ENCODE peak calls at places on chromosomes 6 and 20, in ten cellular contexts. Y is HCEC 1CT, Z is HEK293T, Q is NCI-H226, R is T follicular helper cell, W is amniotic stem cell, E is adipocyte, S is NCI-H748 treated with DMSO at 0.1 percent for 48 hours, M is nephron progenitor cell, T is AG08396. C is an unnamed sample.

GRCh38 chr6:117498159-117498558 is 15.7 kb downstream of the DCBLD1 start:
- DNase-seq in M (no peak), R (no peak), T (peak), Z (no peak), E (peak), Y (peak), S (no peak), W (peak), Q (peak), C (no peak)

GRCh38 chr6:45327956-45328522 is at the start of gene RUNX2:
- DNase-seq in R (no peak), M (no peak), Y (peak), T (peak), W (no peak), S (no peak), Z (no peak), E (peak), Q (peak), C (peak)

GRCh38 chr6:124066995-124067552 is 263.4 kb downstream of the NKAIN2 start:
- DNase-seq in W (no peak), S (no peak), Z (no peak), M (no peak), E (no peak), Y (no peak), R (no peak), T (no peak), Q (no peak), C (no peak)

GRCh38 chr20:17679786-17680127 is 2.3 kb downstream of the RRBP1 start:
- DNase-seq in Q (no peak), M (peak), S (no peak), Z (no peak), R (no peak), E (peak), W (no peak), Y (peak), T (no peak), C (no peak)

GRCh38 chr20:63942250-63943006 is 13.8 kb downstream of the UCKL1 start:
- DNase-seq in E (peak), M (peak), Q (no peak), W (no peak), R (no peak), Y (no peak), S (no peak), T (peak), Z (peak), C (no peak)

GRCh38 chr6:169864148-169865030 is 113.0 kb downstream of the ERMARD start:
- DNase-seq in Z (no peak), S (peak), M (no peak), Q (no peak), T (no peak), E (no peak), W (no peak), Y (no peak), R (no peak), C (no peak)

GRCh38 chr6:136225496-136225895 is 24.6 kb downstream of the MTFR2 start:
- DNase-seq in W (no peak), T (no peak), S (no peak), M (no peak), R (no peak), Y (peak), Q (no peak), E (no peak), Z (no peak), C (no peak)

GRCh38 chr6:137370871-137371633 is 123.1 kb downstream of the OLIG3 start:
- DNase-seq in S (no peak), W (no peak), Q (no peak), M (no peak), R (no peak), Z (no peak), E (no peak), T (no peak), Y (no peak), C (no peak)

GRCh38 chr20:31497838-31498540 is 16.3 kb upstream of the HM13 start:
- DNase-seq in R (no peak), Z (no peak), Y (peak), M (no peak), E (no peak), W (no peak), Q (peak), T (no peak), S (no peak), C (no peak)

GRCh38 chr6:25181923-25182322 is 97.3 kb upstream of the CARMIL1 start:
- DNase-seq in T (no peak), Z (no peak), Y (peak), E (no peak), Q (peak), M (no peak), S (no peak), R (no peak), W (no peak), C (no peak)

GRCh38 chr6:62652692-62653328 is 366.8 kb upstream of the KHDRBS2 start:
- DNase-seq in S (no peak), M (no peak), T (no peak), Q (no peak), R (no peak), E (peak), Z (peak), Y (no peak), W (no peak), C (no peak)

GRCh38 chr6:95815389-95816056 is 200.3 kb upstream of the FUT9 start:
- DNase-seq in T (no peak), Y (no peak), R (no peak), Z (no peak), Q (no peak), E (no peak), W (no peak), S (no peak), M (no peak), C (no peak)

GRCh38 chr6:26575494-26575939 is 21.2 kb upstream of the ABT1 start:
- DNase-seq in S (no peak), Y (peak), R (no peak), E (peak), W (peak), M (no peak), Q (no peak), T (no peak), Z (no peak), C (no peak)

GRCh38 chr6:3385660-3386151 is 71.1 kb downstream of the SLC22A23 start:
- DNase-seq in R (no peak), M (no peak), E (peak), Z (no peak), Y (no peak), T (no peak), Q (no peak), S (no peak), W (no peak), C (no peak)

GRCh38 chr6:47145212-47145611 is 103.1 kb upstream of the ADGRF1 start:
- DNase-seq in W (no peak), R (no peak), Y (no peak), S (no peak), Q (no peak), M (no peak), Z (no peak), T (no peak), E (peak), C (no peak)

GRCh38 chr6:47741807-47742206 is 40.0 kb upstream of the OPN5 start:
- DNase-seq in M (no peak), Y (no peak), Q (peak), T (no peak), R (no peak), E (no peak), Z (no peak), S (no peak), W (no peak), C (no peak)

C was measured in HuH-7.5.